ENCODE peak calls at places on chromosomes 1 and 21, in seven cellular contexts. O is GM06990, V is WTC11, S is Calu3, C is dorsolateral prefrontal cortex, B is BJ, G is nephron progenitor cell. E is an unnamed sample.

GRCh38 chr1:165365344-165365743 is 8.8 kb upstream of the LMX1A start:
- DNase-seq in C (no peak), S (no peak), G (no peak), V (no peak), B (no peak), O (no peak), E (no peak)

GRCh38 chr1:247357062-247357780 is 25.6 kb upstream of the ZNF496 start:
- DNase-seq in G (peak), V (no peak), O (no peak), B (no peak), C (no peak), S (no peak), E (no peak)

GRCh38 chr1:153587314-153587713 is 21.7 kb upstream of the S100A2 start:
- DNase-seq in B (no peak), S (no peak), O (no peak), C (no peak), G (no peak), V (no peak), E (no peak)

GRCh38 chr1:168636642-168637111 is 60.3 kb downstream of the XCL1 start:
- DNase-seq in C (no peak), B (no peak), S (peak), G (no peak), O (no peak), V (no peak), E (no peak)

GRCh38 chr21:45163413-45164123 is 89.2 kb downstream of the ADARB1 start:
- DNase-seq in B (no peak), C (no peak), G (no peak), S (no peak), O (no peak), V (no peak), E (no peak)

GRCh38 chr1:2589331-2590232 is 3.0 kb downstream of the PRXL2B start:
- DNase-seq in C (no peak), G (no peak), S (no peak), V (no peak), B (no peak), O (no peak), E (no peak)

GRCh38 chr1:6723621-6724428 is 22.2 kb upstream of the DNAJC11 start:
- DNase-seq in B (no peak), C (no peak), S (no peak), G (no peak), O (no peak), V (no peak), E (no peak)

GRCh38 chr21:32494946-32495703 is 82.6 kb downstream of the EVA1C start:
- DNase-seq in C (no peak), G (no peak), S (no peak), O (no peak), B (peak), V (no peak), E (no peak)

GRCh38 chr1:200963076-200963475 is 60.4 kb downstream of the KIF21B start:
- DNase-seq in O (no peak), V (no peak), B (no peak), C (no peak), S (no peak), G (no peak), E (no peak)

GRCh38 chr1:6491076-6491449 is 404 bp downstream of the PLEKHG5 start:
- DNase-seq in S (no peak), V (no peak), B (no peak), C (no peak), O (no peak), G (no peak), E (no peak)

GRCh38 chr1:42214447-42214871 is 49.9 kb upstream of the GUCA2A start:
- DNase-seq in O (no peak), B (no peak), C (no peak), S (peak), G (no peak), V (no peak), E (no peak)

GRCh38 chr1:151478923-151479322 is 19.6 kb upstream of the POGZ start:
- DNase-seq in S (no peak), V (no peak), C (no peak), B (no peak), G (no peak), O (no peak), E (no peak)

GRCh38 chr1:201011616-201012015 is 11.9 kb downstream of the KIF21B start:
- DNase-seq in G (no peak), C (no peak), S (no peak), O (no peak), B (no peak), V (no peak), E (no peak)

GRCh38 chr1:94092210-94092613 is 28.7 kb downstream of the ABCA4 start:
- DNase-seq in S (no peak), C (peak), B (no peak), V (no peak), G (no peak), O (no peak), E (no peak)

GRCh38 chr1:65147424-65148177 is 402 bp upstream of the AK4 start:
- DNase-seq in V (peak), G (peak), O (peak), S (peak), C (peak), B (no peak), E (peak)

GRCh38 chr1:5634893-5635292 is 357.3 kb downstream of the NPHP4 start:
- DNase-seq in O (no peak), B (no peak), V (no peak), G (no peak), C (no peak), S (no peak), E (no peak)

GRCh38 chr1:15803380-15803779 is 4.1 kb downstream of the UQCRHL start:
- DNase-seq in B (no peak), G (peak), S (no peak), O (no peak), C (no peak), V (peak), E (peak)

GRCh38 chr1:228471762-228472398 is 15.3 kb upstream of the RNF187 start:
- DNase-seq in O (no peak), V (no peak), G (no peak), S (no peak), B (no peak), C (no peak), E (peak)
- TF ChIP-seq CTCF in O (peak), V (peak), G (peak), S (no peak), B (peak), C (peak), E (peak)

GRCh38 chr1:57017717-57018116 is 51.9 kb upstream of the C8B start:
- DNase-seq in V (peak), B (no peak), S (no peak), C (no peak), G (no peak), O (no peak), E (peak)
- TF ChIP-seq CTCF in V (peak), B (peak), S (no peak), C (peak), G (peak), O (peak), E (no peak)

DNA sequence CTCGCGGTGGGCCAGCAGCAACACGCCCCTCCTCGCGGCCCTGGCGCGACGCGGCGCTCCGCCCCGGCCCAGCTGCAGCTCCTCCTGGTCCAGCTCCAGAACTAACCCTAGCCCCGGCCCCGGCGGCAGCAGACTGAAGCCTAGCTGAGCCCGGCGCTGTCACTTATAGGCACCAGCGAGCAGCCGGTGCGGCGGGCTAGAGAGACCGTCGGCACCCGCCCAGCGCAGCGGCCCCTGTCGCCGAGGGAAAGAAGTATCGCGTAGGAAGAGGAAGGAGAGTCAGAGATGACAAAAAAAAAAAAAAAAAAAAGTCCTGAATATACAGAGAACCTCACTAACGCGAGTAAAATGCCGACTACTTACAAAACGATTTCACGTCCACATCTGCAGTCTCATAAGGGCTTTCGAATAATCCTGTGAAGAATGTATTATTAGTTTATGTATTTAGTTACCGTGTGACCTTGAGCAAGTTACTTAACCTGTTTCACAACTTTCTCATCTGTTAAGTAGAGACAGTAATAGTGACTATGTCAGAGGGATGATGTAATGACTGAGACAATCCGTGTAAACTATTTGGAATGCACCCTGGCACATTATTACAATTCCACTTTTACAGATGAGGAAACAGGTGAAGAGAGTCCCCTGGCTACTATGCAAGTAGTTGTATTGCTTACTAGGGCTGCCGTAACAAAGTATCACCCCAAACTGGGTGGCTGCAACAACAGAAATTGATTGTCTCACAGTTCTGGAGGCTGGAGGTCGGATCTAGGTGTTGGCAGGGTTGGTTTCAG is at the start of gene SLC9A1:
- DNase-seq in B (peak), C (peak), V (peak), G (peak), O (peak), S (peak), E (peak)
- TF ChIP-seq CTCF in B (peak), C (peak), V (no peak), G (peak), O (peak), S (no peak), E (peak)

DNA sequence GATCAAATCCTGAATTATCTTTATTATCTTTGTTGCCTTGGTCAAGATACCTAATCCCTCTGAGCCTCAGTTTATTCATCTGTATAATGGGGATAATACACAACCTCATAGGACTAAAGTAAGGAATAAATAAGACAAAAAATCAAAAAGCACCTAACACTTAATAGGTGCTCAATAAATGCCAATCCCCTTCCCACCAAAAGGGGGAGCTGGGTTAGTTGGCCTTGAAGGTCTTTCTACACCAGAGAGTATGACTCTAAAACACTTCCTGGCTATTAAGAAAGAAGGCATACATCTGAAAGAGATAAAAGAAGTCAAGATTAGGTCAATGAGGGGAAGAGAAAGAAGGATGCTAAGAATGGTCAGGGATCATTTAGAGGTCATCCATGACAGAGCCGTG is 11.1 kb downstream of the VSIG8 start:
- DNase-seq in B (no peak), S (no peak), G (no peak), V (no peak), O (no peak), C (no peak), E (no peak)
- TF ChIP-seq CTCF in B (no peak), S (peak), G (no peak), V (no peak), O (peak), C (no peak), E (no peak)

GRCh38 chr21:37532868-37533780 is 166.6 kb downstream of the DYRK1A start:
- DNase-seq in G (no peak), O (peak), S (peak), V (peak), C (peak), B (no peak), E (peak)
- TF ChIP-seq CTCF in G (no peak), O (peak), S (no peak), V (no peak), C (no peak), B (no peak), E (no peak)

GRCh38 chr1:198072177-198072576 is 84.6 kb upstream of the NEK7 start:
- DNase-seq in B (no peak), O (no peak), S (no peak), V (no peak), C (no peak), G (no peak), E (no peak)
- TF ChIP-seq CTCF in B (no peak), O (no peak), S (no peak), V (no peak), C (no peak), G (no peak), E (no peak)

GRCh38 chr1:206882555-206882954 is 14.7 kb upstream of the IL24 start:
- DNase-seq in G (no peak), B (no peak), V (no peak), C (no peak), S (no peak), O (no peak), E (no peak)
- TF ChIP-seq CTCF in G (peak), B (no peak), V (peak), C (no peak), S (peak), O (peak), E (no peak)

GRCh38 chr1:52842643-52843310 is at the start of gene ZYG11A:
- DNase-seq in G (peak), B (peak), O (peak), C (no peak), V (peak), S (peak), E (peak)
- TF ChIP-seq CTCF in G (no peak), B (peak), O (no peak), C (no peak), V (no peak), S (peak), E (peak)

E was measured in GM20000.